ENCODE peak calls at places on chromosomes 5 and 9, in five cellular contexts. P is Peyer's patch, X is transverse colon, W is H1, B is endodermal cell. E is an unnamed sample.

GRCh38 chr9:98019098-98019497 is 36.0 kb downstream of the ANP32B start:
- DNase-seq in P (no peak), X (no peak), W (no peak), B (no peak), E (no peak)

GRCh38 chr9:112925058-112925641 is 34.5 kb upstream of the SLC46A2 start:
- DNase-seq in P (no peak), X (no peak), W (no peak), B (peak; percentile 68), E (no peak)

GRCh38 chr5:31854625-31855526 is 215.9 kb downstream of the PDZD2 start:
- DNase-seq in P (no peak), X (no peak), W (peak; percentile 23), B (peak; percentile 90), E (no peak)

GRCh38 chr5:146544232-146544631 is 28.2 kb upstream of the GPR151 start:
- DNase-seq in P (no peak), X (no peak), W (no peak), B (no peak), E (no peak)

GRCh38 chr5:127351418-127351817 is 60.8 kb downstream of the MEGF10 start:
- DNase-seq in P (no peak), X (no peak), W (no peak), B (no peak), E (no peak)

GRCh38 chr5:124655943-124656459 is 90.4 kb downstream of the ZNF608 start:
- DNase-seq in P (peak; percentile 31), X (peak; percentile 80), W (no peak), B (no peak), E (no peak)

GRCh38 chr5:74067748-74068541 is 441.9 kb downstream of the ARHGEF28 start:
- DNase-seq in P (no peak), X (no peak), W (no peak), B (no peak), E (no peak)

GRCh38 chr5:40401965-40402364 is 277.8 kb upstream of the PTGER4 start:
- DNase-seq in P (no peak), X (no peak), W (no peak), B (no peak), E (no peak)

GRCh38 chr5:171162165-171162564 is 146.9 kb upstream of the TLX3 start:
- DNase-seq in P (no peak), X (no peak), W (no peak), B (peak; percentile 44), E (no peak)

GRCh38 chr5:132260714-132261615 is 3.5 kb downstream of the PDLIM4 start:
- DNase-seq in P (peak; percentile 23), X (peak; percentile 46), W (no peak), B (peak; percentile 31), E (no peak)

GRCh38 chr5:61071565-61071964 is 90.7 kb downstream of the SMIM15 start:
- DNase-seq in P (no peak), X (no peak), W (no peak), B (peak; percentile 51), E (no peak)

GRCh38 chr9:125631391-125632085 is 75.5 kb downstream of the MAPKAP1 start:
- DNase-seq in P (no peak), X (peak; percentile 20), W (no peak), B (no peak), E (no peak)

GRCh38 chr5:9766581-9766980 is 136.4 kb upstream of the TAS2R1 start:
- DNase-seq in P (no peak), X (no peak), W (no peak), B (no peak), E (no peak)

GRCh38 chr9:19998153-19998552 is 209.3 kb upstream of the SLC24A2 start:
- DNase-seq in P (no peak), X (no peak), W (no peak), B (no peak), E (no peak)

GRCh38 chr9:70480405-70480980 is 66.0 kb upstream of the KLF9 start:
- DNase-seq in P (peak; percentile 34), X (peak; percentile 87), W (no peak), B (no peak), E (no peak)

GRCh38 chr9:4792054-4792571 is 631 bp upstream of the RCL1 start:
- DNase-seq in P (no peak), X (peak; percentile 18), W (no peak), B (no peak), E (no peak)

GRCh38 chr5:83306572-83307241 is 164.8 kb upstream of the VCAN start:
- DNase-seq in P (no peak), X (peak; percentile 11), W (no peak), B (no peak), E (no peak)

GRCh38 chr9:134964271-134964670 is 46.6 kb upstream of the FCN1 start:
- DNase-seq in P (no peak), X (no peak), W (no peak), B (peak; percentile 22), E (no peak)

GRCh38 chr9:8012986-8013385 is 213.4 kb upstream of the DMAC1 start:
- DNase-seq in P (no peak), X (no peak), W (peak; percentile 15), B (no peak), E (no peak)

GRCh38 chr5:177025139-177025538 is 2.6 kb downstream of the ZNF346 start:
- DNase-seq in P (no peak), X (no peak), W (no peak), B (no peak), E (no peak)

GRCh38 chr9:124128568-124128967 is 117.0 kb downstream of the LHX2 start:
- DNase-seq in P (no peak), X (no peak), W (no peak), B (no peak), E (no peak)

GRCh38 chr9:94108584-94108983 is 24.3 kb downstream of the PTPDC1 start:
- DNase-seq in P (no peak), X (no peak), W (no peak), B (no peak), E (no peak)

GRCh38 chr5:120327180-120327579 is 136.9 kb upstream of the PRR16 start:
- DNase-seq in P (no peak), X (no peak), W (no peak), B (no peak), E (no peak)

GRCh38 chr5:176382721-176383120 is 5.7 kb downstream of the NOP16 start:
- DNase-seq in P (no peak), X (no peak), W (no peak), B (no peak), E (no peak)

GRCh38 chr5:7392401-7393024 is 3.4 kb upstream of the ADCY2 start:
- DNase-seq in P (no peak), X (no peak), W (peak; percentile 39), B (peak; percentile 86), E (no peak)

GRCh38 chr5:97545856-97546570 is 363.0 kb upstream of the RIOK2 start:
- DNase-seq in P (no peak), X (no peak), W (no peak), B (no peak), E (no peak)

GRCh38 chr9:114216081-114216480 is 60.7 kb downstream of the COL27A1 start:
- DNase-seq in P (no peak), X (no peak), W (no peak), B (no peak), E (no peak)

GRCh38 chr5:135216072-135216812 is 182.2 kb upstream of the PITX1 start:
- DNase-seq in P (no peak), X (no peak), W (no peak), B (peak; percentile 24), E (no peak)

GRCh38 chr5:10315824-10316509 is 8.3 kb upstream of the CMBL start:
- DNase-seq in P (no peak), X (no peak), W (no peak), B (peak; percentile 52), E (no peak)

GRCh38 chr5:1037671-1038416 is 29.2 kb downstream of the NKD2 start:
- DNase-seq in P (no peak), X (no peak), W (no peak), B (no peak), E (no peak)

GRCh38 chr9:77523891-77524290 is 124.2 kb downstream of the GNA14 start:
- DNase-seq in P (no peak), X (no peak), W (no peak), B (no peak), E (no peak)

GRCh38 chr9:84338792-84339191 is 1.8 kb downstream of the SLC28A3 start:
- DNase-seq in P (no peak), X (no peak), W (no peak), B (no peak), E (no peak)

GRCh38 chr5:148443998-148444397 is 60.2 kb downstream of the FBXO38 start:
- DNase-seq in P (no peak), X (peak; percentile 25), W (no peak), B (peak; percentile 79), E (no peak)

GRCh38 chr5:138554143-138554542 is 11.1 kb upstream of the ETF1 start:
- DNase-seq in P (no peak), X (no peak), W (no peak), B (no peak), E (no peak)
- H3K36me3 ChIP-seq in P (peaks cover 52% of the 10 kb centered on the region), X (peaks cover 4% of the 10 kb centered on the region), W (peaks cover 59% of the 10 kb centered on the region), B (peaks cover 59% of the 10 kb centered on the region), E (peaks cover 65% of the 10 kb centered on the region)

DNA sequence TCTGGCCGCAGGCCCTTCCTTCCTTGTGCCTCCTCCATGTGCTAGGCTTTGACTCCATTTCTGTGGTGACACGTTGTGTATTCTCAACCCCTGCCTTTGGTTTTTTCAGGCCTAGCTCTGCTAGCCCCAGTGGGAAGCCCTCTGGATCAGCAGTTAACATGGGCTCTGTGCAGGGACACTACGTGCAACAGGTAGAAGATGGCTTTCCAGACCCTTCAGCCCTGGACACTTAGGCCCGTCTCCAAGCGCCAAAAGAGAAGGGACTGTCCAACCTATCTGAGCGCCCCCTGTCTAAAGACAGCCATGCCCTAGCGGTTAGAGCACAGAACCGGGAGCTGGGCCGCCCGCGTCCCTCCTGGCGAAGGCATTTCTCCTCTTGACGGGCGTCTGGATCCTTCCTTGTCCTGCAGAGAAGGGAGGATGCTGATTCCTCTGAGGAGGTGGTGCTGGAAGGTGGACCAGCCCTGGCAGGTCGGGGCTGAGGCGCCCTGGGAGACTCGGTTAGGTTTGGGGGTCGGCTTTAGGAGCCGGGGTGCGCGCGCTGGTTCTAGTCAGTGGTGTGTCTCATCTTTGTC is 8.3 kb upstream of the POMT1 start:
- DNase-seq in P (no peak), X (no peak), W (no peak), B (no peak), E (no peak)
- H3K36me3 ChIP-seq in P (peaks cover 98% of the 10 kb centered on the region), X (peaks cover 6% of the 10 kb centered on the region), W (peaks cover 92% of the 10 kb centered on the region), B (peaks cover 99% of the 10 kb centered on the region), E (peaks cover 100% of the 10 kb centered on the region)

GRCh38 chr5:113278976-113279375 is 155.8 kb downstream of the TSSK1B start:
- DNase-seq in P (no peak), X (no peak), W (no peak), B (no peak), E (no peak)
- H3K36me3 ChIP-seq in P (no peaks in the 10 kb centered on the region), X (no peaks in the 10 kb centered on the region), W (no peaks in the 10 kb centered on the region), B (no peaks in the 10 kb centered on the region), E (no peaks in the 10 kb centered on the region)

GRCh38 chr9:111542497-111543254 is 17.7 kb downstream of the ZNF483 start:
- DNase-seq in P (no peak), X (no peak), W (no peak), B (no peak), E (no peak)
- H3K36me3 ChIP-seq in P (peaks cover 20% of the 10 kb centered on the region), X (no peaks in the 10 kb centered on the region), W (peaks cover 93% of the 10 kb centered on the region), B (peaks cover 38% of the 10 kb centered on the region), E (no peaks in the 10 kb centered on the region)